ENCODE peak calls at places on chromosomes 4 and X, in nine cellular contexts. I, H, X, A, L, P, O, S and M are unnamed samples.

GRCh38 chrX:12263211-12263610 is 124.9 kb downstream of the FRMPD4 start:
- DNase-seq in I (peak), H (no peak), X (no peak), A (no peak), L (peak), P (no peak), O (no peak), S (no peak), M (no peak)

GRCh38 chrX:117860517-117860916 is 256.1 kb downstream of the KLHL13 start:
- DNase-seq in I (no peak), H (no peak), X (no peak), A (no peak), L (no peak), P (no peak), O (no peak), S (no peak), M (no peak)

GRCh38 chr4:6270691-6271121 is 1.1 kb downstream of the WFS1 start:
- DNase-seq in I (peak), H (peak), X (no peak), A (no peak), L (peak), P (no peak), O (no peak), S (no peak), M (no peak)

GRCh38 chr4:56914336-56914735 is 6.6 kb downstream of the REST start:
- DNase-seq in I (no peak), H (no peak), X (no peak), A (no peak), L (no peak), P (no peak), O (no peak), S (no peak), M (no peak)

GRCh38 chr4:185384877-185385465 is 10.8 kb downstream of the LRP2BP start:
- DNase-seq in I (peak), H (peak), X (no peak), A (no peak), L (no peak), P (peak), O (no peak), S (no peak), M (peak)

GRCh38 chr4:174036563-174036962 is 246.9 kb downstream of the FBXO8 start:
- DNase-seq in I (no peak), H (no peak), X (no peak), A (no peak), L (no peak), P (no peak), O (no peak), S (no peak), M (no peak)

GRCh38 chrX:153726286-153727107 is 1.8 kb downstream of the ABCD1 start:
- DNase-seq in I (peak), H (peak), X (peak), A (no peak), L (peak), P (peak), O (peak), S (peak), M (peak)

GRCh38 chrX:52544147-52544840 is 27.4 kb upstream of the XAGE1B start:
- DNase-seq in I (no peak), H (no peak), X (no peak), A (no peak), L (no peak), P (no peak), O (no peak), S (no peak), M (no peak)

GRCh38 chr4:156496797-156497196 is 474.8 kb downstream of the PDGFC start:
- DNase-seq in I (peak), H (peak), X (no peak), A (no peak), L (peak), P (no peak), O (no peak), S (no peak), M (no peak)

GRCh38 chr4:52976523-52977230 is 114.6 kb downstream of the RASL11B start:
- DNase-seq in I (no peak), H (no peak), X (no peak), A (no peak), L (no peak), P (no peak), O (no peak), S (no peak), M (no peak)

GRCh38 chrX:30713061-30713525 is 59.9 kb downstream of the GK start:
- DNase-seq in I (peak), H (peak), X (peak), A (no peak), L (peak), P (peak), O (peak), S (peak), M (peak)

GRCh38 chrX:11412715-11413623 is 119.8 kb downstream of the AMELX start:
- DNase-seq in I (peak), H (peak), X (no peak), A (no peak), L (no peak), P (no peak), O (no peak), S (no peak), M (no peak)

GRCh38 chrX:48966796-48967579 is 4.7 kb downstream of the KCND1 start:
- DNase-seq in I (peak), H (peak), X (no peak), A (no peak), L (peak), P (no peak), O (no peak), S (no peak), M (no peak)

DNA sequence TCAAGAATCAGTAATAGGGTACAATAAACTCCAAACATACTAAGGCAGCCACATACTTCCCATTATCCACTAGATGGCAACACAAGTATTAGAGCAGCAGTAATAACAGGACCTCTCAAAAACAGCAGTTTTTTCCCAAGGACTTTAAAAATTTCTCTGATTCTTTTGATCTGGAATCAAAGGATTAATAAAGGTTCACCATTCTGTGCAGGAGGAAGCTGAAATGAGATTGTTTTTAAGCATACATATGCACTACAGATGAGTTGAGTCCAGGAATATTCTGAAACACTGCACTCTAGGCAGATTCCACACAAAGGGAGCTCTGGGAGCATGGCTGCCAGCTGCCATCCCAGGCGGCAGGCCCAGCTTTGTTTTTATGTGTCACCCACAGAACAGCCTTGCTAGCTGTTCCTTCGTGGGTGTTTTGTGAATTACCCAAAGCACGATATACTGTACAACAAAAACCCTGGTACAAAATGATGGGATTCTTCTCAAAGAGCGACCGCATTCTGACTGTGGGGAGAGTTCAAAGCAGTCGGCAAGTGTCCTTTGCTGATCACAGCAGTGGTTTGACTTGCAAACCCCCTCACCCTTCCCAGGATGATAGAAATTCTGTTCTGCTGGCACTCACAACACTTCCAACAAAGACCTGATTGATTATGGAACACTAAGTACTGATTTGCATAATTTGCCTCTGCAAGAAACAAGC is 61.0 kb downstream of the STX18 start:
- DNase-seq in I (peak), H (peak), X (no peak), A (no peak), L (peak), P (peak), O (no peak), S (no peak), M (no peak)
- TF ChIP-seq CTCF in I (peak), H (peak), X (no peak), A (no peak), L (peak), P (peak), O (peak), S (no peak), M (peak)

GRCh38 chr4:55736605-55737183 is 82.9 kb upstream of the EXOC1L start:
- DNase-seq in I (peak), H (peak), X (no peak), A (no peak), L (peak), P (peak), O (no peak), S (peak), M (no peak)
- TF ChIP-seq CTCF in I (peak), H (peak), X (no peak), A (peak), L (peak), P (peak), O (peak), S (no peak), M (peak)

GRCh38 chr4:34953145-34953799 is 1291.0 kb downstream of the ARAP2 start:
- DNase-seq in I (no peak), H (no peak), X (peak), A (no peak), L (no peak), P (peak), O (peak), S (no peak), M (no peak)
- TF ChIP-seq CTCF in I (no peak), H (no peak), X (peak), A (no peak), L (no peak), P (peak), O (peak), S (peak), M (no peak)

DNA sequence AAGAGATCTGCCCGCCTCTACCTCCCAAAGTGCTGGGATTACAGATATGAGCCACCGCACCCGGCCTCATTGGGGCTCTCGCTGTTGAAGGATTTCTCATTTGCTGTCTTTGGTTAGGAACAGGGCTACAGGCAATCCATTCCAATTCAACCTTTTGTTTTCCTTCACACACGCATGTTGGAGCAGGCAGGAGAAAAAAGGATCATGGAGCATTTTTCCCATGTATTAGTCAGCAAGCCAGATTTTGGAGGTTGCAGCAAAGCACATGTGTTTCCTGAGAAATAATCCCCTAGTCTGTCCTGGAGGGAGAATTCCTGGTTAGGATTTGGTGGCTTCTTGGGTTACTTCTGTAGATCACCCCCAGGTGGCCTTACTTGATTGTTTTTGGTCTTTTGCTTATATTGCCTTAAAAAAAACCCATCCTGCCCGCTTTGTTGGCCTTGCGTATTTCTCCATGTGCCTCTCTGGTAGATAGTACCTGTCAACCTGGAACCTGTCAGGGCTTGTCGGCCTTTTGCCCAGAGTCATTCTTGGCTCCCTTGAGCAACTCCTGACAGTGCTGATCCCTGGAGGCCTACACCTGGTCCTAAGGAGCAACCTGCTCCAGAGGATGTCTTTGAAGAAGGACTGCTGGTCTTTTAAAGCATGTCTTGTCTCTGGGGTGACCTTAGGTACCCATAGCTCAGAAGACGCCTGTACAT is 82.4 kb upstream of the CLCN4 start:
- DNase-seq in I (no peak), H (no peak), X (no peak), A (peak), L (no peak), P (no peak), O (no peak), S (no peak), M (no peak)
- TF ChIP-seq CTCF in I (no peak), H (no peak), X (no peak), A (no peak), L (no peak), P (no peak), O (no peak), S (no peak), M (no peak)

GRCh38 chr4:165378763-165379631 is at the start of gene CPE:
- DNase-seq in I (peak), H (peak), X (peak), A (peak), L (peak), P (peak), O (peak), S (peak), M (peak)
- TF ChIP-seq CTCF in I (peak), H (peak), X (peak), A (peak), L (peak), P (no peak), O (peak), S (no peak), M (peak)